ENCODE peak calls at places on chromosomes 11 and 22, in ten cellular contexts. One of them, this sample, is unnamed.

GRCh38 chr22:23675502-23676415 is 15.1 kb upstream of the RGL4 start:
- DNase-seq in IMR-90: no peak
- DNase-seq in endodermal cell: no peak
- DNase-seq in HL-60: no peak
- DNase-seq in AG04450: no peak
- DNase-seq in A549: no peak
- DNase-seq in Caco-2: no peak
- DNase-seq in fibroblast of lung: no peak
- DNase-seq in uterus: no peak
- DNase-seq in BJ: no peak
- DNase-seq in this sample: no peak

GRCh38 chr11:63833048-63833447 is 5.9 kb upstream of the MARK2 start:
- DNase-seq in Caco-2: no peak
- DNase-seq in BJ: no peak
- DNase-seq in AG04450: no peak
- DNase-seq in IMR-90: no peak
- DNase-seq in fibroblast of lung: no peak
- DNase-seq in uterus: no peak
- DNase-seq in HL-60: no peak
- DNase-seq in A549: no peak
- DNase-seq in endodermal cell: no peak
- DNase-seq in this sample: no peak

GRCh38 chr11:2759228-2760195 is 59.7 kb upstream of the KCNQ1OT1 start:
- DNase-seq in uterus: no peak
- DNase-seq in Caco-2: no peak
- DNase-seq in A549: no peak
- DNase-seq in BJ: no peak
- DNase-seq in AG04450: no peak
- DNase-seq in IMR-90: no peak
- DNase-seq in HL-60: no peak
- DNase-seq in endodermal cell: peak; percentile 35
- DNase-seq in fibroblast of lung: no peak
- DNase-seq in this sample: no peak

GRCh38 chr11:60343094-60343704 is 16.1 kb downstream of the MS4A6E start:
- DNase-seq in HL-60: no peak
- DNase-seq in A549: peak; percentile 10
- DNase-seq in AG04450: no peak
- DNase-seq in endodermal cell: no peak
- DNase-seq in Caco-2: no peak
- DNase-seq in uterus: no peak
- DNase-seq in IMR-90: no peak
- DNase-seq in BJ: no peak
- DNase-seq in fibroblast of lung: no peak
- DNase-seq in this sample: peak; percentile 2

GRCh38 chr22:37283393-37283937 is 1.2 kb downstream of the CYTH4 start:
- DNase-seq in Caco-2: peak; percentile 27
- DNase-seq in IMR-90: no peak
- DNase-seq in AG04450: no peak
- DNase-seq in endodermal cell: no peak
- DNase-seq in fibroblast of lung: no peak
- DNase-seq in HL-60: no peak
- DNase-seq in A549: no peak
- DNase-seq in BJ: no peak
- DNase-seq in uterus: no peak
- DNase-seq in this sample: no peak

GRCh38 chr11:95450547-95451123 is 219.6 kb upstream of the SESN3 start:
- DNase-seq in HL-60: no peak
- DNase-seq in A549: no peak
- DNase-seq in endodermal cell: no peak
- DNase-seq in fibroblast of lung: peak; percentile 60
- DNase-seq in IMR-90: peak; percentile 31
- DNase-seq in AG04450: no peak
- DNase-seq in Caco-2: no peak
- DNase-seq in uterus: no peak
- DNase-seq in BJ: no peak
- DNase-seq in this sample: peak; percentile 96

GRCh38 chr22:27639180-27640086 is 162.1 kb downstream of the MN1 start:
- DNase-seq in A549: no peak
- DNase-seq in uterus: no peak
- DNase-seq in HL-60: no peak
- DNase-seq in BJ: no peak
- DNase-seq in IMR-90: no peak
- DNase-seq in fibroblast of lung: no peak
- DNase-seq in Caco-2: no peak
- DNase-seq in AG04450: no peak
- DNase-seq in endodermal cell: no peak
- DNase-seq in this sample: no peak

GRCh38 chr22:20001082-20001638 is 15.5 kb downstream of the ARVCF start:
- DNase-seq in HL-60: no peak
- DNase-seq in fibroblast of lung: peak; percentile 80
- DNase-seq in Caco-2: no peak
- DNase-seq in IMR-90: peak; percentile 43
- DNase-seq in AG04450: no peak
- DNase-seq in uterus: no peak
- DNase-seq in A549: no peak
- DNase-seq in BJ: no peak
- DNase-seq in endodermal cell: no peak
- DNase-seq in this sample: no peak

GRCh38 chr11:134751161-134751560 is 339.1 kb upstream of the B3GAT1 start:
- DNase-seq in IMR-90: no peak
- DNase-seq in A549: no peak
- DNase-seq in AG04450: no peak
- DNase-seq in endodermal cell: peak; percentile 23
- DNase-seq in fibroblast of lung: no peak
- DNase-seq in HL-60: no peak
- DNase-seq in uterus: no peak
- DNase-seq in BJ: no peak
- DNase-seq in Caco-2: no peak
- DNase-seq in this sample: no peak

GRCh38 chr22:34036936-34037335 is 116.7 kb upstream of the LARGE1 start:
- DNase-seq in endodermal cell: peak; percentile 40
- DNase-seq in uterus: no peak
- DNase-seq in fibroblast of lung: no peak
- DNase-seq in HL-60: no peak
- DNase-seq in AG04450: no peak
- DNase-seq in A549: no peak
- DNase-seq in Caco-2: no peak
- DNase-seq in BJ: no peak
- DNase-seq in IMR-90: no peak
- DNase-seq in this sample: no peak

GRCh38 chr11:117942255-117942654 is 13.1 kb upstream of the TMPRSS13 start:
- DNase-seq in HL-60: no peak
- DNase-seq in uterus: no peak
- DNase-seq in endodermal cell: no peak
- DNase-seq in AG04450: no peak
- DNase-seq in A549: no peak
- DNase-seq in Caco-2: no peak
- DNase-seq in IMR-90: no peak
- DNase-seq in fibroblast of lung: no peak
- DNase-seq in BJ: no peak
- DNase-seq in this sample: no peak

GRCh38 chr11:117946196-117946841 is 17.1 kb upstream of the TMPRSS13 start:
- DNase-seq in IMR-90: no peak
- DNase-seq in BJ: no peak
- DNase-seq in AG04450: no peak
- DNase-seq in uterus: no peak
- DNase-seq in Caco-2: no peak
- DNase-seq in endodermal cell: peak; percentile 24
- DNase-seq in A549: no peak
- DNase-seq in fibroblast of lung: no peak
- DNase-seq in HL-60: no peak
- DNase-seq in this sample: no peak

GRCh38 chr11:117944554-117944953 is 15.4 kb upstream of the TMPRSS13 start:
- DNase-seq in HL-60: no peak
- DNase-seq in Caco-2: no peak
- DNase-seq in uterus: no peak
- DNase-seq in A549: no peak
- DNase-seq in fibroblast of lung: no peak
- DNase-seq in BJ: no peak
- DNase-seq in endodermal cell: peak; percentile 34
- DNase-seq in AG04450: no peak
- DNase-seq in IMR-90: no peak
- DNase-seq in this sample: no peak

GRCh38 chr11:117946842-117947526 is 17.8 kb upstream of the TMPRSS13 start:
- DNase-seq in endodermal cell: peak; percentile 98
- DNase-seq in IMR-90: peak; percentile 91
- DNase-seq in A549: peak; percentile 73
- DNase-seq in HL-60: peak; percentile 73
- DNase-seq in AG04450: peak; percentile 85
- DNase-seq in BJ: peak; percentile 50
- DNase-seq in fibroblast of lung: peak; percentile 87
- DNase-seq in uterus: peak; percentile 94
- DNase-seq in Caco-2: peak; percentile 96
- DNase-seq in this sample: peak; percentile 93

DNA sequence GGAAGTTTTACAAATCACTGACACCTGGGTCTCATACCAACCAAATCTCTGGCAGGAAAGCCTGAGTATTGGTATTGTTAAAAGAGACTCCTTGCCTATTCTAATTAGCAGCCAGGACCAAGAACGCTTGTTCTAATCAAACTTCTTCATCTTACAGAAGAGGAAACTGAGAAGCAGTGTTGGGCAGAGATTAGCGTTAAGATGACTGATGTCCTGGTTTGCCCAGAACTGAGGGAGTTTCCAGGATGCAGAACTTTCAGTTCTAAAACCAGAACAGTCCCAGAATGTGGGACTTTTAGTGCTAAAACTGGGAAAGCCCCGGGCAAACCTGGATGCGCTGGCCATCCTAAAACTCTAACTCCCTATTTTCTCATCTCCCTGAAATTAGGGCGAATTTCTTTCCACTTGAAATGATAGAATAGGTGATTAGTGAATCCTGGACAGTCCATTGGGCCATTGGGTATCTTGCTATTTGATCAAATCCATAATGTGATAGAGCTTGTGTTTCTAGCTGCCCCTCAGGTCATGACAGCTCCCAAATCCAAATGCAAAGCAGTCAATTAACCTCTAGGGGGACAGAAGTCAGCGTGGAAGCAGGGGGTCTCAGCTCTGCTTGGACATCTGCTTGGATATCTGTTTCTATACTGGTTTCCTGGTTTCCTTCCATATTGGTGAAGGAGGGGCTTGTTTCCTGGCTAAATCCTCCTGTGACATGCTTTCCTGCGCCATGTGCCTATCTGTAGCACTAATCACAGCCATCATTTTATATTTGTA is 16.0 kb upstream of the TMPRSS13 start:
- DNase-seq in IMR-90: no peak
- DNase-seq in A549: no peak
- DNase-seq in HL-60: no peak
- DNase-seq in AG04450: no peak
- DNase-seq in uterus: no peak
- DNase-seq in fibroblast of lung: no peak
- DNase-seq in Caco-2: no peak
- DNase-seq in BJ: no peak
- DNase-seq in endodermal cell: peak; percentile 56
- DNase-seq in this sample: no peak
- TF ChIP-seq CTCF in IMR-90: no peak
- TF ChIP-seq CTCF in A549: no peak
- TF ChIP-seq CTCF in HL-60: no peak
- TF ChIP-seq CTCF in AG04450: no peak
- TF ChIP-seq CTCF in uterus: no peak
- TF ChIP-seq CTCF in fibroblast of lung: no peak
- TF ChIP-seq CTCF in Caco-2: peak; percentile 46
- TF ChIP-seq CTCF in BJ: no peak
- TF ChIP-seq CTCF in endodermal cell: peak; percentile 75
- TF ChIP-seq CTCF in this sample: no peak

GRCh38 chr11:36034572-36035331 is 90.9 kb downstream of the LDLRAD3 start:
- DNase-seq in uterus: no peak
- DNase-seq in Caco-2: peak; percentile 54
- DNase-seq in fibroblast of lung: peak; percentile 94
- DNase-seq in AG04450: peak; percentile 70
- DNase-seq in A549: peak; percentile 62
- DNase-seq in IMR-90: peak; percentile 90
- DNase-seq in endodermal cell: no peak
- DNase-seq in HL-60: no peak
- DNase-seq in BJ: peak; percentile 66
- DNase-seq in this sample: peak; percentile 86

GRCh38 chr11:36033936-36034335 is 90.1 kb downstream of the LDLRAD3 start:
- DNase-seq in IMR-90: no peak
- DNase-seq in A549: no peak
- DNase-seq in Caco-2: no peak
- DNase-seq in uterus: no peak
- DNase-seq in HL-60: no peak
- DNase-seq in endodermal cell: no peak
- DNase-seq in AG04450: no peak
- DNase-seq in BJ: no peak
- DNase-seq in fibroblast of lung: no peak
- DNase-seq in this sample: no peak

GRCh38 chr11:36033082-36033751 is 89.4 kb downstream of the LDLRAD3 start:
- DNase-seq in IMR-90: peak; percentile 66
- DNase-seq in AG04450: no peak
- DNase-seq in A549: no peak
- DNase-seq in uterus: no peak
- DNase-seq in fibroblast of lung: no peak
- DNase-seq in Caco-2: no peak
- DNase-seq in BJ: no peak
- DNase-seq in HL-60: no peak
- DNase-seq in endodermal cell: peak; percentile 61
- DNase-seq in this sample: no peak

GRCh38 chr11:36027731-36028130 is 83.9 kb downstream of the LDLRAD3 start:
- DNase-seq in HL-60: no peak
- DNase-seq in uterus: peak; percentile 30
- DNase-seq in fibroblast of lung: no peak
- DNase-seq in Caco-2: peak; percentile 19
- DNase-seq in IMR-90: no peak
- DNase-seq in endodermal cell: no peak
- DNase-seq in AG04450: no peak
- DNase-seq in A549: no peak
- DNase-seq in BJ: no peak
- DNase-seq in this sample: no peak

GRCh38 chr11:36030707-36031365 is 87.0 kb downstream of the LDLRAD3 start:
- DNase-seq in Caco-2: peak; percentile 38
- DNase-seq in AG04450: peak; percentile 67
- DNase-seq in A549: no peak
- DNase-seq in BJ: peak; percentile 45
- DNase-seq in fibroblast of lung: peak; percentile 32
- DNase-seq in HL-60: no peak
- DNase-seq in uterus: no peak
- DNase-seq in endodermal cell: no peak
- DNase-seq in IMR-90: peak; percentile 78
- DNase-seq in this sample: peak; percentile 60
- H3K4me3 ChIP-seq in Caco-2: no peak overlapping the region
- H3K4me3 ChIP-seq in AG04450: no peak overlapping the region
- H3K4me3 ChIP-seq in A549: no peak overlapping the region
- H3K4me3 ChIP-seq in BJ: no peak overlapping the region
- H3K4me3 ChIP-seq in fibroblast of lung: no peak overlapping the region
- H3K4me3 ChIP-seq in HL-60: no peak overlapping the region
- H3K4me3 ChIP-seq in uterus: no peak overlapping the region
- H3K4me3 ChIP-seq in endodermal cell: no peak overlapping the region
- H3K4me3 ChIP-seq in IMR-90: no peak overlapping the region
- H3K4me3 ChIP-seq in this sample: no peak overlapping the region

GRCh38 chr11:73295259-73295995 is 12.6 kb upstream of the ARHGEF17 start:
- DNase-seq in Caco-2: peak; percentile 86
- DNase-seq in A549: peak; percentile 70
- DNase-seq in uterus: peak; percentile 71
- DNase-seq in AG04450: no peak
- DNase-seq in HL-60: peak; percentile 56
- DNase-seq in endodermal cell: peak; percentile 97
- DNase-seq in fibroblast of lung: peak; percentile 66
- DNase-seq in BJ: peak; percentile 70
- DNase-seq in IMR-90: peak; percentile 91
- DNase-seq in this sample: peak; percentile 83
- TF ChIP-seq CTCF in Caco-2: peak; percentile 97
- TF ChIP-seq CTCF in A549: peak; percentile 86
- TF ChIP-seq CTCF in uterus: peak; percentile 58
- TF ChIP-seq CTCF in AG04450: peak; percentile 96
- TF ChIP-seq CTCF in HL-60: peak; percentile 100
- TF ChIP-seq CTCF in endodermal cell: peak; percentile 96
- TF ChIP-seq CTCF in fibroblast of lung: peak; percentile 96
- TF ChIP-seq CTCF in BJ: peak; percentile 98
- TF ChIP-seq CTCF in IMR-90: peak; percentile 93
- TF ChIP-seq CTCF in this sample: peak; percentile 99

GRCh38 chr11:76512851-76513653 is 68.2 kb downstream of the EMSY start:
- DNase-seq in endodermal cell: no peak
- DNase-seq in Caco-2: peak; percentile 32
- DNase-seq in HL-60: no peak
- DNase-seq in IMR-90: peak; percentile 65
- DNase-seq in BJ: no peak
- DNase-seq in A549: no peak
- DNase-seq in uterus: no peak
- DNase-seq in AG04450: peak; percentile 18
- DNase-seq in fibroblast of lung: peak; percentile 37
- DNase-seq in this sample: peak; percentile 77
- H3K4me3 ChIP-seq in endodermal cell: no peak overlapping the region
- H3K4me3 ChIP-seq in Caco-2: no peak overlapping the region
- H3K4me3 ChIP-seq in HL-60: no peak overlapping the region
- H3K4me3 ChIP-seq in IMR-90: no peak overlapping the region
- H3K4me3 ChIP-seq in BJ: no peak overlapping the region
- H3K4me3 ChIP-seq in A549: no peak overlapping the region
- H3K4me3 ChIP-seq in uterus: no peak overlapping the region
- H3K4me3 ChIP-seq in AG04450: no peak overlapping the region
- H3K4me3 ChIP-seq in fibroblast of lung: no peak overlapping the region
- H3K4me3 ChIP-seq in this sample: no peak overlapping the region